ENCODE peak calls at places on chromosomes 5 and 9, in seven cellular contexts. D, P, M, Y, F, R and C are unnamed samples.

GRCh38 chr9:125393426-125393825 is 131.8 kb downstream of the GAPVD1 start:
- DNase-seq in D (no peak), Y (no peak), R (no peak), P (peak), M (peak), F (no peak), C (no peak)

GRCh38 chr5:88729476-88730182 is 153.4 kb downstream of the MEF2C start:
- DNase-seq in F (peak), R (no peak), D (no peak), P (peak), Y (peak), M (peak), C (peak)

GRCh38 chr9:113537227-113537810 is 73.8 kb downstream of the RGS3 start:
- DNase-seq in M (no peak), P (no peak), F (no peak), D (no peak), Y (no peak), R (no peak), C (no peak)

GRCh38 chr5:98308231-98308630 is 465.2 kb upstream of the RGMB start:
- DNase-seq in D (no peak), R (no peak), Y (no peak), P (no peak), M (peak), F (no peak), C (peak)

GRCh38 chr5:128494516-128494915 is 43.5 kb downstream of the FBN2 start:
- DNase-seq in P (peak), M (peak), Y (no peak), F (no peak), D (no peak), R (no peak), C (no peak)

GRCh38 chr5:133467325-133467700 is 145.0 kb downstream of the FSTL4 start:
- DNase-seq in F (no peak), P (no peak), D (no peak), Y (no peak), M (no peak), R (no peak), C (no peak)

GRCh38 chr5:98292496-98292895 is 481.0 kb upstream of the RGMB start:
- DNase-seq in P (peak), Y (no peak), F (no peak), M (no peak), R (no peak), D (no peak), C (no peak)

GRCh38 chr9:71765693-71766092 is 2.6 kb downstream of the CEMIP2 start:
- DNase-seq in P (peak), F (no peak), R (no peak), M (peak), Y (no peak), D (no peak), C (peak)

GRCh38 chr5:69004127-69004526 is 89.7 kb upstream of the SLC30A5 start:
- DNase-seq in R (no peak), Y (no peak), F (no peak), M (peak), D (no peak), P (no peak), C (no peak)

GRCh38 chr5:126884269-126884819 is 107.4 kb downstream of the LMNB1 start:
- DNase-seq in P (peak), Y (no peak), F (no peak), M (peak), D (no peak), R (no peak), C (peak)

GRCh38 chr5:6399978-6400910 is 21.9 kb upstream of the MED10 start:
- DNase-seq in F (no peak), R (no peak), P (peak), D (no peak), Y (no peak), M (peak), C (peak)

GRCh38 chr9:99013550-99013949 is 69.8 kb downstream of the COL15A1 start:
- DNase-seq in Y (no peak), R (no peak), D (no peak), M (no peak), P (no peak), F (no peak), C (no peak)

GRCh38 chr9:127776195-127776918 is 2.1 kb downstream of the SH2D3C start:
- DNase-seq in M (no peak), R (peak), Y (no peak), P (no peak), F (no peak), D (peak), C (no peak)

GRCh38 chr9:94623253-94623652 is 16.1 kb downstream of the FBP1 start:
- DNase-seq in Y (peak), F (no peak), M (no peak), R (peak), P (peak), D (peak), C (peak)
- TF ChIP-seq CTCF in Y (peak), F (peak), M (peak), R (peak), P (peak), D (peak), C (peak)

DNA sequence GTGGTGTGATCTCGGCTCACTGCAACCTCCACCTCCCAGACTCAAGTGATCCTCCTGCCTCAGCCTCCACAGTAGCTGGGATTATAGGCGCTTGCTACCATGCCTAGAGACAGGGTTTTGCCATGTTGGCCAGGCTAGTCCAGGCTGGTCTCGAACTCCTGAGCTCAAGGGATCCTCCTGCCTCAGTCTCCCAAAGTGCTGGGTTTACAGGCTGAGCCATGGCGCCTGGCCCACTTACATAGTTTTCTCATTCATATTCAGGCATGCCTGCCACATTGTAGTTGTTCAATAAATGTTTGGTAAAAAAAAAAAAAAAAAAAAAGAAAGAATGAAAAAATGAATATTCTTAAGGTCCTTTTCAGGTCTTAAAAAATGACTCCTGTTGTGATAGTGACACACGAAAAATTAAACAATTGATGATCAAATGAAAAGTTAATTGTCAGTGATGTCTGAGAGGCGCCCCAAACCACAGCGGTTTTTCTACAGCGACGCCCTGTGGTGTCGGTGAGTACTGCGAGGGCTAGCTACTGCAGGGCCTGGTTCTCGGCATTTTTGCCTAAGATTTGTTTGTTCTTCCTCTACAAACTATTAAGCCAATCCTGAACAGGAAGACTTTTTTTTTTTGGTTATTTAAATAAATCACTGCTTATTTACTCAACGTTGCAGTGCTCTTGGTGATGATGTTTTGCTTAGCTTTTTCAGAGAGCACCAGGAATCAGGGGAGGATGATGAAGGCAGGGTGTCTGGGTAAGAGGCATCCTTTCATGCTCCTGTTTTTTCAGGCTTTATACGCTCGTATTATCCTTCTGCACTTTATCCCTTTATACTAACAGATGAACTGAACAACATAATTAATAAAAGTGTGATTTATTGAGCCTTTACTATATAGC is 67.0 kb upstream of the DPYSL3 start:
- DNase-seq in Y (peak), P (peak), M (peak), F (peak), R (peak), D (peak), C (peak)
- TF ChIP-seq CTCF in Y (peak), P (peak), M (peak), F (peak), R (peak), D (peak), C (peak)

GRCh38 chr5:77957-78804 is 13.8 kb upstream of the PLEKHG4B start:
- DNase-seq in P (peak), R (no peak), Y (no peak), M (peak), D (no peak), F (peak), C (peak)
- TF ChIP-seq CTCF in P (peak), R (peak), Y (peak), M (peak), D (peak), F (peak), C (peak)

DNA sequence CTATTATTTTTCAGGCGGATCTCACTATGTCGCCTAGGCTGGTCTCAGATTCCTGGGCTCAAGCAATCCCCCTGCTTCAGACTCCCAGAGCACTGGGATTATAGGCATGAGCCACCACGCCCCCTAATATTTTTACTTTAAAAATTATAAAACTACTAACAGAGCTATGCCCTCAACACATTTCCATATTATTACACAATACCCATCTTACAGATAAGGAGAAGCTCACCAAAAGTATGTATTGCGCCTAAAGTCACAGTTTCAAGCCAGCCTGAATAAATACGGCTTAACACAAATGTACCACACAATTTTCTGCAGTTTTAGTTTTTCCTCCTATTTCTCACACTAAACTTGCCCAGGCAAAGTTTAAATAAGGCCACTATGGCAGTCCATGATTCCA is 9.9 kb upstream of the HAVCR1 start:
- DNase-seq in M (no peak), R (no peak), D (no peak), Y (no peak), F (no peak), P (no peak), C (no peak)
- TF ChIP-seq CTCF in M (no peak), R (no peak), D (no peak), Y (no peak), F (no peak), P (no peak), C (no peak)